ENCODE peak calls at places on chromosomes 1 and 21, in four cellular contexts. H is CD8-positive, alpha-beta T cell; P is ascending aorta; M is adrenal gland. A is an unnamed sample. For H3K4me1, the result is how much of the 10 kb centered on the place peaks cover.

GRCh38 chr1:3127738-3128137 is 58.7 kb downstream of the PRDM16 start:
- DNase-seq in H (no peak), P (peak), M (no peak), A (no peak)

GRCh38 chr1:6870571-6870970 is 85.3 kb downstream of the CAMTA1 start:
- DNase-seq in H (no peak), P (no peak), M (no peak), A (no peak)

GRCh38 chr1:78500529-78500928 is 9.8 kb downstream of the PTGFR start:
- DNase-seq in H (no peak), P (no peak), M (no peak), A (no peak)

GRCh38 chr1:180515857-180516388 is 13.5 kb upstream of the ACBD6 start:
- DNase-seq in H (peak), P (peak), M (peak), A (peak)

GRCh38 chr1:209875510-209875909 is 47.7 kb downstream of the UTP25 start:
- DNase-seq in H (no peak), P (no peak), M (peak), A (peak)

GRCh38 chr1:92803140-92803887 is 18.4 kb upstream of the EVI5 start:
- DNase-seq in H (no peak), P (no peak), M (no peak), A (no peak)

GRCh38 chr1:77037038-77037437 is 169.8 kb downstream of the ST6GALNAC5 start:
- DNase-seq in H (no peak), P (no peak), M (no peak), A (no peak)

GRCh38 chr1:161274874-161275273 is 16.3 kb downstream of the PCP4L1 start:
- DNase-seq in H (no peak), P (no peak), M (no peak), A (no peak)

GRCh38 chr1:81679972-81680371 is 120.8 kb upstream of the ADGRL2 start:
- DNase-seq in H (no peak), P (no peak), M (peak), A (peak)

GRCh38 chr1:101520302-101520701 is 283.5 kb downstream of the S1PR1 start:
- DNase-seq in H (no peak), P (no peak), M (peak), A (peak)

GRCh38 chr1:246617156-246617555 is 50.9 kb downstream of the CNST start:
- DNase-seq in H (no peak), P (no peak), M (no peak), A (no peak)

GRCh38 chr1:214076004-214076320 is 88.2 kb downstream of the PROX1 start:
- DNase-seq in H (no peak), P (no peak), M (no peak), A (no peak)

GRCh38 chr1:147748687-147749350 is 11.6 kb downstream of the GJA5 start:
- DNase-seq in H (no peak), P (no peak), M (no peak), A (no peak)

GRCh38 chr1:96596226-96596625 is 125.4 kb upstream of the PTBP2 start:
- DNase-seq in H (no peak), P (no peak), M (peak), A (peak)

GRCh38 chr1:10578070-10578469 is 103.3 kb downstream of the PEX14 start:
- DNase-seq in H (no peak), P (no peak), M (no peak), A (no peak)

GRCh38 chr1:24463756-24464377 is 38.8 kb upstream of the RCAN3 start:
- DNase-seq in H (no peak), P (no peak), M (no peak), A (no peak)

GRCh38 chr1:24465099-24465498 is 37.5 kb upstream of the RCAN3 start:
- DNase-seq in H (no peak), P (no peak), M (no peak), A (no peak)

GRCh38 chr1:24468605-24469004 is 34.0 kb upstream of the RCAN3 start:
- DNase-seq in H (no peak), P (no peak), M (no peak), A (no peak)

GRCh38 chr1:24465638-24466037 is 37.0 kb upstream of the RCAN3 start:
- DNase-seq in H (no peak), P (no peak), M (no peak), A (no peak)

GRCh38 chr1:24464378-24464770 is 38.3 kb upstream of the RCAN3 start:
- DNase-seq in H (no peak), P (no peak), M (no peak), A (no peak)
- H3K27ac ChIP-seq in H (no peak), P (no peak), M (no peak), A (no peak)

GRCh38 chr21:28339403-28339802 is 653.3 kb downstream of the LTN1 start:
- DNase-seq in H (no peak), P (no peak), M (no peak), A (no peak)

GRCh38 chr21:28345934-28346333 is 646.7 kb downstream of the LTN1 start:
- DNase-seq in H (no peak), P (no peak), M (no peak), A (no peak)

GRCh38 chr21:28338906-28339305 is 653.8 kb downstream of the LTN1 start:
- DNase-seq in H (no peak), P (no peak), M (no peak), A (no peak)

GRCh38 chr21:28344985-28345384 is 647.7 kb downstream of the LTN1 start:
- DNase-seq in H (no peak), P (no peak), M (no peak), A (no peak)

GRCh38 chr21:28342229-28342810 is 650.4 kb downstream of the LTN1 start:
- DNase-seq in H (no peak), P (no peak), M (no peak), A (no peak)
- H3K4me3 ChIP-seq in H (no peak), P (no peak), M (no peak), A (no peak)

GRCh38 chr1:117655220-117655577 is 49.4 kb downstream of the TENT5C start:
- DNase-seq in H (no peak), P (no peak), M (peak), A (peak)

GRCh38 chr1:117656202-117656641 is 50.4 kb downstream of the TENT5C start:
- DNase-seq in H (peak), P (no peak), M (no peak), A (peak)

GRCh38 chr1:117658676-117659075 is 52.8 kb downstream of the TENT5C start:
- DNase-seq in H (peak), P (no peak), M (no peak), A (peak)

GRCh38 chr1:117657949-117658660 is 52.3 kb downstream of the TENT5C start:
- DNase-seq in H (no peak), P (no peak), M (no peak), A (no peak)

GRCh38 chr1:117657031-117657430 is 51.2 kb downstream of the TENT5C start:
- DNase-seq in H (peak), P (no peak), M (peak), A (no peak)
- H3K4me1 ChIP-seq in H (half or more), P (under half), M (under half), A (under half)

DNA sequence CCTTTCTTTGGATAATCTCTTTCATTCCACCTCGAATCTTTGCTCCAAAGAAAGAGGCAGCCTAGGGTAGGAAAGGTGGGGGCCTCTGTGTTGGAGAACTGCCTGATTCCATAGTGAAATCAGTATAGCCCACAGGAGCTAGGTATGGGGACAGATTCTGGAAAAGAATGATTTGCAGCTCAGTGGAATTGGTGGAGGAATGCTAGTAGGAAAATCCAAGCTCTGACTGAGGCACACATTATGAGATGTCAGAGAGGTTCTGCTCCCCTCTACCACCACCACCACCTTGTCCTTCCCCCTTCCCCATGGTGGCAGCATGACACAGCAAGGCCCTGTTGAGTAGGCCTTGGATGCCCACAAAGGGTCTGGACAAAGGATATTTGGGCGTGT is 810 bp downstream of the MLLT11 start:
- DNase-seq in H (no peak), P (no peak), M (no peak), A (no peak)
- H3K27ac ChIP-seq in H (no peak), P (peak), M (no peak), A (no peak)

DNA sequence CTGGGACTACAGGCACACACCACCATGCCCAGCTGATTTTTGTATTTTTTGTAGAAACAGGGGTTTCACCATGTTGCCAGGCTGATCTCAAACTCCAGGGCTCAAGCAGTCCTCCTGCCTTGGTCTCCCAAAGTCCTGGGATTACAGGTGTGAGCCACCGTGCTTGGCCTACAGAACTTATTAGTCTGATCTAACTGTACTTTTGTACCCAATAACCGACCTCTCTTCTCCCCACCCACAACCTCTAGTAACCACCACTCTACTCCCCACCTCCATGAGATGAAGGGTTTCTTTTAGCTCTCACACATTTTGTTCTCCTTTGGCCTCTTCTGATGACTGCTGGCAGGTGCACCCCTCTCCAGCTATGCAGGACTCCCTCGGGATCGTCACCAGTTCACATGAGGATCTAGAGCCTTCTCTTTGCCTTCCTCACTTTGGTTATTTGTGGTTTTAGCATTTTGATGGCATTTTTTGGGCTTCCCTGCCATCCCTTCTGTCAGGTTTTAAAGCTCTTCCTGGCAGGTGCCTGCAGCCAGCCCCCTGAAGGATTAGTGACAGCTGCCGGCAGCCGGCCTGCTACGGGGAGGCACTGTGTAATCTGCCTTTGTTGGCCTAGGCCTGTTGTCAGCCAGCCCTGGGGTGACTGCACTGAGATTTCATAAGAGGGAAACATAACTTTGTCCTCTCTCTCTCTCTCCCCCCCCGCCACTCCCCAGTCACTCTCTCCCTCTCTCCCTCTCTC is 99.8 kb upstream of the ATP1A1 start:
- DNase-seq in H (no peak), P (no peak), M (no peak), A (peak)
- H3K4me3 ChIP-seq in H (no peak), P (no peak), M (no peak), A (no peak)

DNA sequence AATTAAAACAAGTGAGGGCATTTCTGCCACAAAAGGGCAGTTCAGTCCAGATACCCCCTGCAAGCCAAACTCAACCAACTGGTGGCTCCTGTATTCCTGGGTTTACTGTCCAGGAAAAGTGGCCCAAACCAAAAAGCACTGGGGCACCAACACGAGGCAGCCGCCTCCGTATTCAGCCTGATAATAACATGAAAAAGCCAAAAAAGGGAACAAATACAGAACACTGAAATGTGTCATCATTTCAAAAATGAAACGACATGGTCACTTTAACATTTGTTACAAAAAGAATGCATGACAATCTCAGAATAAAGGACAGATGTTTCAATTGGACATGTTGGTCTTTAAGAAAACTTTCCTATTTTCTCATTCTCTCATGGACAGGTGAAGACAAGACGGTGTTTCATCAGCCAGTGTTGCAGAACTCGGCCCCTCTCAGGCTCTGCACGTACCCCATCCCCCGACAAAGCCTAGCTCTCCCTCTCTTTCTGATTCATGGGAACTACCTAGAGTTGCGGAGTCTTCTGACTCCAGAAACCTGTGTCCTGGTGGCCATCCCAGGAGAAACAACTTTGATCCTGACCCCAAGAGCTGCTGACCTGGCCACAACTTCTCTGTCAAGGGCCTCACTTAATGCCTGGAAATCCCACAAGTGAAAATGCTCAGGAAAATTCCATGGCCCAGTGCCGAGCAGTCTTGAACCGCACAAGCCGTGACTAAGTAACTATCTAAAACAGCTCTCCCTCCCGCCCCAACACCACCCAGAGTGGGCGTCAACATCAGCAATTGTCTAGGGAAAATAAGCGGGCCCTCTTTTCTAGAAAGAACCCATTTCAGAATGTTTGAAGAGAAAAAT is 27.1 kb downstream of the ZBTB17 start:
- DNase-seq in H (no peak), P (peak), M (peak), A (no peak)
- H3K4me1 ChIP-seq in H (under half), P (half or more), M (half or more), A (under half)

DNA sequence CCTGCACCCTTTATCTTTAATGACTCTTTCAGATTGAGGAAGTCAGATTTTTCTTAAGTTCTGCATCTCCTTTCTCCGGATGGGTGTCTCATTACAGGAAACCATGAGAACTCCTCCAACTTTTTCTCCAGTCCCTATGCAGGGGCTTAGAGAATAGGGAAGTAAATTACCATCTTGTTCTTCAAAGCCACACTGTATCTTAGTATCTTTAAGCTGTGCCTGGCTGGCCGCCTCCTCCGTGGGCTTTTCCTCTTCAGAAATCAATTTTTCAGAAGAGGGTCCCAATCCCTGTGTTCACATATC is 53.0 kb downstream of the PDE4B start:
- DNase-seq in H (no peak), P (no peak), M (no peak), A (no peak)
- H3K27ac ChIP-seq in H (no peak), P (no peak), M (no peak), A (no peak)

GRCh38 chr1:55524013-55524412 is 308.8 kb upstream of the USP24 start:
- DNase-seq in H (no peak), P (no peak), M (no peak), A (peak)
- H3K4me3 ChIP-seq in H (no peak), P (no peak), M (no peak), A (no peak)

DNA sequence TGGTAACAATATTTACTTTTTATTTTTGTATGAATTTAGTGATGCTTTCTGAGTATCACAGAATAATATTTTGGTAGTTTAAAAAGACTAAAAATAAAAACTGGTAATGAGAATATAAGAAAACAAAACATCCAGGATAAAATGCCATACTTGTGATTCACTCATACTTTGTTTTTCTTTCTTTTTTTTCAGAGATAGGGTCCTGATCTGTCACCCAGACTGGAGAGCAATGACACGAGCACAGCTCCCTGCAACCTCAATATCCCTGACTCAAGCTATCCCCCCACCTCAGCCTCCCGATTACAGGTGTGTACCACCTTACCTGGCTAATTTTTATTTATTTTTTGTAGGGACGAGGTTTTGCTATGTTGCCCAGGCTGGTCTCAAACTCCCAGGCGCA is 64.2 kb upstream of the ADAM30 start:
- DNase-seq in H (no peak), P (no peak), M (no peak), A (no peak)
- H3K4me1 ChIP-seq in H (under half), P (under half), M (under half), A (under half)

DNA sequence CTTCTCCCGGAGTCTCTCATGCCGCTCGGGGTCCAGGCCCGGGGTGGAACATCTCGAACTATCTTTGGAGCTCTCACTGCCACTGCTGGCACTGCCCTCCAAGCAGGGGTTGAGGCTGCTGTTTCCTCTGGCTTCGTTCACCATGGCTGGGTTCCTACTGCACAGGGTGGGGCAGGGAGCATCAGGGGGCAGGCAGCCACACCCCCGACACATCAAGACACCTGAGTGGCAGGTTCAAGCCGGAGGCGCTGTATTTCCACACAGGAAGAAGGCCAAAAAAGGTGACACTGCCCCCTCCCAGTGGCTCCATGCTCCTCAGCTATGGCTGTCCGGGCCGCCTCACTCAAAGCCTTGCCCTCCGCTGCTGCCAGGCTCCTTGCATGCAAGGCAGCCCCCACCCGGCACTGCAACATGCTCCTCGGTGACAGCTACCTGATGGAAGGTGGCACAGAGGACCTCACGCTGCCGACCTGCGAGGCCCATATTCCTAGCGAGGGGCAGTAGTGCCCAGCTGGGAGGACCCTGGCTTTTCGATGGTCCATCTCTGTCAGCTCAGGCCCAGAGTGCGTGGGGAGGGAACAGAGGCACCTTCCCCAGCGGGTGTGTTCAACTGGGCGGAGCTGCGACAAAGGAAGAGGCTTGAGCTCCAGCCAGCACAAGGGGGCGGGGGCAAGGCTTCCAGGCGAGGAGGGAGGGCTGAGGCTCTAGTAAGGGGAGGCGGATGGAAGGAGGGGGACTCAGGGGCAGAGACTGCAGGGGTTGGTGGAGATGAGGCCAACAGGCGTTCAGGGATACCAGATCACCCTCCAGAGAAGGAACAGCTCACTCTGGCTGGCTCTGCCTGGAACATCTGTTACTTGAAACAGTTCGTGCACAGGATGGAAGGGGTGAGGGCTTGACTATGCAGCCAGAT is 2.5 kb downstream of the MTHFR start:
- DNase-seq in H (peak), P (peak), M (peak), A (peak)
- H3K27ac ChIP-seq in H (peak), P (peak), M (peak), A (peak)